ENCODE peak calls at places on chromosomes 2 and 18, in eight cellular contexts. One of them, this sample, is unnamed.

GRCh38 chr18:8283901-8284585 is 325.2 kb upstream of the RAB12 start:
- DNase-seq in COR-L47: no peak
- DNase-seq in naive thymus-derived CD4-positive, alpha-beta T cell: no peak
- DNase-seq in AG09309: no peak
- DNase-seq in naive B cell: no peak
- DNase-seq in germinal center: no peak
- DNase-seq in left lobe of liver: no peak
- DNase-seq in osteocyte: no peak
- DNase-seq in this sample: no peak

GRCh38 chr2:159151198-159152118 is 135.0 kb downstream of the WDSUB1 start:
- DNase-seq in osteocyte: no peak
- DNase-seq in AG09309: no peak
- DNase-seq in germinal center: no peak
- DNase-seq in COR-L47: no peak
- DNase-seq in left lobe of liver: no peak
- DNase-seq in naive B cell: no peak
- DNase-seq in naive thymus-derived CD4-positive, alpha-beta T cell: no peak
- DNase-seq in this sample: no peak

GRCh38 chr2:64819371-64819770 is 165.7 kb upstream of the SERTAD2 start:
- DNase-seq in naive B cell: no peak
- DNase-seq in osteocyte: no peak
- DNase-seq in naive thymus-derived CD4-positive, alpha-beta T cell: no peak
- DNase-seq in germinal center: no peak
- DNase-seq in left lobe of liver: no peak
- DNase-seq in AG09309: no peak
- DNase-seq in COR-L47: no peak
- DNase-seq in this sample: no peak

GRCh38 chr18:8705941-8706544 is 687 bp downstream of the MTCL1 start:
- DNase-seq in left lobe of liver: peak
- DNase-seq in naive B cell: peak
- DNase-seq in AG09309: no peak
- DNase-seq in naive thymus-derived CD4-positive, alpha-beta T cell: no peak
- DNase-seq in germinal center: peak
- DNase-seq in COR-L47: no peak
- DNase-seq in osteocyte: peak
- DNase-seq in this sample: no peak

GRCh38 chr2:121177905-121178304 is 107.1 kb downstream of the TFCP2L1 start:
- DNase-seq in naive thymus-derived CD4-positive, alpha-beta T cell: no peak
- DNase-seq in osteocyte: no peak
- DNase-seq in naive B cell: no peak
- DNase-seq in COR-L47: no peak
- DNase-seq in left lobe of liver: no peak
- DNase-seq in AG09309: no peak
- DNase-seq in germinal center: no peak
- DNase-seq in this sample: no peak

GRCh38 chr2:128775064-128775347 is 456.3 kb upstream of the HS6ST1 start:
- DNase-seq in germinal center: no peak
- DNase-seq in osteocyte: no peak
- DNase-seq in naive thymus-derived CD4-positive, alpha-beta T cell: no peak
- DNase-seq in AG09309: no peak
- DNase-seq in left lobe of liver: no peak
- DNase-seq in naive B cell: no peak
- DNase-seq in COR-L47: no peak
- DNase-seq in this sample: no peak

GRCh38 chr2:174607989-174608865 is 10.6 kb upstream of the WIPF1 start:
- DNase-seq in germinal center: peak
- DNase-seq in naive thymus-derived CD4-positive, alpha-beta T cell: peak
- DNase-seq in left lobe of liver: no peak
- DNase-seq in COR-L47: no peak
- DNase-seq in osteocyte: no peak
- DNase-seq in naive B cell: peak
- DNase-seq in AG09309: no peak
- DNase-seq in this sample: no peak

GRCh38 chr2:240591226-240591625 is 4.7 kb downstream of the CAPN10 start:
- DNase-seq in AG09309: no peak
- DNase-seq in left lobe of liver: no peak
- DNase-seq in germinal center: no peak
- DNase-seq in osteocyte: no peak
- DNase-seq in naive B cell: no peak
- DNase-seq in COR-L47: no peak
- DNase-seq in naive thymus-derived CD4-positive, alpha-beta T cell: no peak
- DNase-seq in this sample: no peak

GRCh38 chr2:29033172-29033571 is 41.2 kb downstream of the PCARE start:
- DNase-seq in left lobe of liver: no peak
- DNase-seq in naive B cell: no peak
- DNase-seq in COR-L47: no peak
- DNase-seq in germinal center: no peak
- DNase-seq in AG09309: peak
- DNase-seq in osteocyte: no peak
- DNase-seq in naive thymus-derived CD4-positive, alpha-beta T cell: no peak
- DNase-seq in this sample: no peak

GRCh38 chr2:171347591-171348032 is 86.2 kb downstream of the METTL8 start:
- DNase-seq in COR-L47: no peak
- DNase-seq in naive B cell: no peak
- DNase-seq in AG09309: peak
- DNase-seq in naive thymus-derived CD4-positive, alpha-beta T cell: no peak
- DNase-seq in left lobe of liver: no peak
- DNase-seq in osteocyte: no peak
- DNase-seq in germinal center: no peak
- DNase-seq in this sample: no peak

GRCh38 chr2:215624423-215624829 is 188.6 kb upstream of the FN1 start:
- DNase-seq in COR-L47: no peak
- DNase-seq in AG09309: peak
- DNase-seq in naive B cell: no peak
- DNase-seq in naive thymus-derived CD4-positive, alpha-beta T cell: no peak
- DNase-seq in left lobe of liver: no peak
- DNase-seq in germinal center: no peak
- DNase-seq in osteocyte: no peak
- DNase-seq in this sample: no peak

GRCh38 chr2:149158957-149159356 is 120.5 kb downstream of the LYPD6B start:
- DNase-seq in COR-L47: no peak
- DNase-seq in osteocyte: no peak
- DNase-seq in naive thymus-derived CD4-positive, alpha-beta T cell: no peak
- DNase-seq in germinal center: no peak
- DNase-seq in naive B cell: no peak
- DNase-seq in left lobe of liver: no peak
- DNase-seq in AG09309: no peak
- DNase-seq in this sample: no peak

GRCh38 chr2:25582079-25582830 is 91.1 kb downstream of the DTNB start:
- DNase-seq in left lobe of liver: no peak
- DNase-seq in naive thymus-derived CD4-positive, alpha-beta T cell: no peak
- DNase-seq in AG09309: no peak
- DNase-seq in naive B cell: peak
- DNase-seq in COR-L47: no peak
- DNase-seq in germinal center: peak
- DNase-seq in osteocyte: no peak
- DNase-seq in this sample: no peak

GRCh38 chr2:113141451-113141850 is 14.1 kb downstream of the IL1RN start:
- DNase-seq in naive thymus-derived CD4-positive, alpha-beta T cell: no peak
- DNase-seq in osteocyte: no peak
- DNase-seq in naive B cell: no peak
- DNase-seq in AG09309: no peak
- DNase-seq in left lobe of liver: no peak
- DNase-seq in germinal center: no peak
- DNase-seq in COR-L47: no peak
- DNase-seq in this sample: no peak

GRCh38 chr2:33322099-33322498 is 154.3 kb upstream of the RASGRP3 start:
- DNase-seq in AG09309: no peak
- DNase-seq in naive B cell: no peak
- DNase-seq in naive thymus-derived CD4-positive, alpha-beta T cell: no peak
- DNase-seq in COR-L47: no peak
- DNase-seq in germinal center: no peak
- DNase-seq in osteocyte: no peak
- DNase-seq in left lobe of liver: no peak
- DNase-seq in this sample: no peak

GRCh38 chr2:174699993-174700766 is 64.1 kb downstream of the CHRNA1 start:
- DNase-seq in naive thymus-derived CD4-positive, alpha-beta T cell: peak
- DNase-seq in left lobe of liver: peak
- DNase-seq in naive B cell: peak
- DNase-seq in germinal center: peak
- DNase-seq in AG09309: no peak
- DNase-seq in COR-L47: peak
- DNase-seq in osteocyte: no peak
- DNase-seq in this sample: no peak

GRCh38 chr2:74835831-74836674 is 2.1 kb downstream of the HK2 start:
- DNase-seq in COR-L47: peak
- DNase-seq in AG09309: no peak
- DNase-seq in osteocyte: no peak
- DNase-seq in naive thymus-derived CD4-positive, alpha-beta T cell: no peak
- DNase-seq in germinal center: peak
- DNase-seq in naive B cell: peak
- DNase-seq in left lobe of liver: no peak
- DNase-seq in this sample: no peak

GRCh38 chr2:239940861-239941570 is 84.1 kb downstream of the NDUFA10 start:
- DNase-seq in germinal center: no peak
- DNase-seq in naive thymus-derived CD4-positive, alpha-beta T cell: no peak
- DNase-seq in left lobe of liver: no peak
- DNase-seq in osteocyte: no peak
- DNase-seq in AG09309: no peak
- DNase-seq in COR-L47: no peak
- DNase-seq in naive B cell: no peak
- DNase-seq in this sample: no peak

GRCh38 chr18:2706903-2707302 is 51.4 kb downstream of the SMCHD1 start:
- DNase-seq in naive thymus-derived CD4-positive, alpha-beta T cell: no peak
- DNase-seq in AG09309: no peak
- DNase-seq in left lobe of liver: no peak
- DNase-seq in osteocyte: no peak
- DNase-seq in germinal center: no peak
- DNase-seq in COR-L47: no peak
- DNase-seq in naive B cell: no peak
- DNase-seq in this sample: no peak

GRCh38 chr2:121356058-121356640 is 71.1 kb upstream of the TFCP2L1 start:
- DNase-seq in COR-L47: peak
- DNase-seq in naive B cell: no peak
- DNase-seq in AG09309: peak
- DNase-seq in germinal center: peak
- DNase-seq in osteocyte: no peak
- DNase-seq in naive thymus-derived CD4-positive, alpha-beta T cell: no peak
- DNase-seq in left lobe of liver: no peak
- DNase-seq in this sample: peak

GRCh38 chr2:42492691-42493467 is 903 bp downstream of the KCNG3 start:
- DNase-seq in osteocyte: no peak
- DNase-seq in naive B cell: peak
- DNase-seq in left lobe of liver: no peak
- DNase-seq in COR-L47: peak
- DNase-seq in naive thymus-derived CD4-positive, alpha-beta T cell: peak
- DNase-seq in AG09309: no peak
- DNase-seq in germinal center: peak
- DNase-seq in this sample: no peak

GRCh38 chr2:98908909-98909308 is 27.1 kb downstream of the CRACDL start:
- DNase-seq in left lobe of liver: peak
- DNase-seq in AG09309: no peak
- DNase-seq in osteocyte: peak
- DNase-seq in naive thymus-derived CD4-positive, alpha-beta T cell: no peak
- DNase-seq in germinal center: no peak
- DNase-seq in COR-L47: no peak
- DNase-seq in naive B cell: no peak
- DNase-seq in this sample: peak